ENCODE peak calls at places on chromosomes 11 and 22, in seven cellular contexts. One of them, this sample, is unnamed.

GRCh38 chr11:134413334-134414035 is 1.4 kb upstream of the B3GAT1 start:
- DNase-seq in MM.1S: no peak
- DNase-seq in PC-3: no peak
- DNase-seq in SK-N-SH: no peak
- DNase-seq in OCI-LY7: no peak
- DNase-seq in hepatocyte: no peak
- DNase-seq in GM23248: no peak
- DNase-seq in this sample: no peak

GRCh38 chr11:3723014-3723708 is 52.0 kb upstream of the CHRNA10 start:
- DNase-seq in OCI-LY7: no peak
- DNase-seq in hepatocyte: peak; percentile 43
- DNase-seq in MM.1S: no peak
- DNase-seq in PC-3: peak; percentile 69
- DNase-seq in SK-N-SH: no peak
- DNase-seq in GM23248: peak; percentile 98
- DNase-seq in this sample: no peak

GRCh38 chr22:35912668-35913067 is 116.0 kb downstream of the RBFOX2 start:
- DNase-seq in PC-3: no peak
- DNase-seq in hepatocyte: no peak
- DNase-seq in GM23248: no peak
- DNase-seq in OCI-LY7: no peak
- DNase-seq in SK-N-SH: no peak
- DNase-seq in MM.1S: peak; percentile 72
- DNase-seq in this sample: no peak

GRCh38 chr22:39658367-39658766 is 87.8 kb downstream of the CACNA1I start:
- DNase-seq in MM.1S: no peak
- DNase-seq in hepatocyte: no peak
- DNase-seq in GM23248: no peak
- DNase-seq in PC-3: no peak
- DNase-seq in OCI-LY7: no peak
- DNase-seq in SK-N-SH: no peak
- DNase-seq in this sample: no peak

GRCh38 chr11:58787903-58788302 is 56.2 kb upstream of the GLYAT start:
- DNase-seq in hepatocyte: no peak
- DNase-seq in PC-3: peak; percentile 80
- DNase-seq in OCI-LY7: no peak
- DNase-seq in MM.1S: no peak
- DNase-seq in SK-N-SH: no peak
- DNase-seq in GM23248: peak; percentile 51
- DNase-seq in this sample: no peak

GRCh38 chr11:64861227-64861970 is 16.9 kb upstream of the CDC42BPG start:
- DNase-seq in PC-3: no peak
- DNase-seq in SK-N-SH: no peak
- DNase-seq in MM.1S: no peak
- DNase-seq in GM23248: no peak
- DNase-seq in OCI-LY7: peak; percentile 75
- DNase-seq in hepatocyte: no peak
- DNase-seq in this sample: no peak

GRCh38 chr11:81874627-81875026 is 859.0 kb downstream of the FAM181B start:
- DNase-seq in OCI-LY7: peak; percentile 46
- DNase-seq in GM23248: no peak
- DNase-seq in hepatocyte: no peak
- DNase-seq in PC-3: no peak
- DNase-seq in MM.1S: peak; percentile 74
- DNase-seq in SK-N-SH: no peak
- DNase-seq in this sample: no peak

GRCh38 chr11:67429038-67429668 is 859 bp downstream of the RPS6KB2 start:
- DNase-seq in OCI-LY7: peak; percentile 29
- DNase-seq in PC-3: no peak
- DNase-seq in MM.1S: no peak
- DNase-seq in hepatocyte: no peak
- DNase-seq in GM23248: peak; percentile 43
- DNase-seq in SK-N-SH: no peak
- DNase-seq in this sample: no peak

GRCh38 chr11:33634291-33634834 is 66.3 kb downstream of the C11orf91 start:
- DNase-seq in GM23248: peak; percentile 88
- DNase-seq in MM.1S: no peak
- DNase-seq in OCI-LY7: no peak
- DNase-seq in PC-3: peak; percentile 88
- DNase-seq in SK-N-SH: no peak
- DNase-seq in hepatocyte: no peak
- DNase-seq in this sample: no peak

GRCh38 chr11:111539426-111540113 is 950 bp upstream of the LAYN start:
- DNase-seq in hepatocyte: no peak
- DNase-seq in SK-N-SH: no peak
- DNase-seq in OCI-LY7: no peak
- DNase-seq in PC-3: no peak
- DNase-seq in MM.1S: no peak
- DNase-seq in GM23248: no peak
- DNase-seq in this sample: no peak

GRCh38 chr22:39690901-39691620 is 120.5 kb downstream of the CACNA1I start:
- DNase-seq in hepatocyte: peak; percentile 18
- DNase-seq in PC-3: no peak
- DNase-seq in MM.1S: no peak
- DNase-seq in OCI-LY7: no peak
- DNase-seq in SK-N-SH: peak; percentile 83
- DNase-seq in GM23248: peak; percentile 24
- DNase-seq in this sample: no peak

GRCh38 chr11:116692318-116693106 is 80.3 kb downstream of the BUD13 start:
- DNase-seq in MM.1S: no peak
- DNase-seq in PC-3: no peak
- DNase-seq in OCI-LY7: no peak
- DNase-seq in SK-N-SH: peak; percentile 14
- DNase-seq in GM23248: no peak
- DNase-seq in hepatocyte: no peak
- DNase-seq in this sample: no peak

GRCh38 chr22:30325065-30325720 is 1.5 kb downstream of the TBC1D10A start:
- DNase-seq in PC-3: peak; percentile 67
- DNase-seq in hepatocyte: peak; percentile 91
- DNase-seq in MM.1S: no peak
- DNase-seq in SK-N-SH: no peak
- DNase-seq in OCI-LY7: no peak
- DNase-seq in GM23248: peak; percentile 94
- DNase-seq in this sample: no peak

GRCh38 chr11:2666828-2667570 is 32.8 kb downstream of the KCNQ1OT1 start:
- DNase-seq in PC-3: no peak
- DNase-seq in SK-N-SH: no peak
- DNase-seq in OCI-LY7: no peak
- DNase-seq in hepatocyte: no peak
- DNase-seq in GM23248: no peak
- DNase-seq in MM.1S: no peak
- DNase-seq in this sample: no peak

GRCh38 chr11:33557201-33557600 is 143.4 kb downstream of the C11orf91 start:
- DNase-seq in PC-3: peak; percentile 87
- DNase-seq in hepatocyte: no peak
- DNase-seq in OCI-LY7: no peak
- DNase-seq in SK-N-SH: no peak
- DNase-seq in GM23248: peak; percentile 88
- DNase-seq in MM.1S: no peak
- DNase-seq in this sample: no peak

GRCh38 chr11:101470881-101471535 is 112.8 kb downstream of the TRPC6 start:
- DNase-seq in GM23248: peak; percentile 57
- DNase-seq in PC-3: peak; percentile 45
- DNase-seq in OCI-LY7: no peak
- DNase-seq in hepatocyte: peak; percentile 64
- DNase-seq in MM.1S: no peak
- DNase-seq in SK-N-SH: no peak
- DNase-seq in this sample: no peak

GRCh38 chr11:65555693-65556231 is 2.4 kb downstream of the LTBP3 start:
- DNase-seq in SK-N-SH: peak; percentile 64
- DNase-seq in OCI-LY7: no peak
- DNase-seq in GM23248: peak; percentile 95
- DNase-seq in PC-3: peak; percentile 96
- DNase-seq in hepatocyte: peak; percentile 80
- DNase-seq in MM.1S: no peak
- DNase-seq in this sample: no peak

GRCh38 chr11:130096823-130097222 is 27.1 kb downstream of the APLP2 start:
- DNase-seq in PC-3: no peak
- DNase-seq in SK-N-SH: peak; percentile 36
- DNase-seq in MM.1S: no peak
- DNase-seq in OCI-LY7: no peak
- DNase-seq in hepatocyte: no peak
- DNase-seq in GM23248: no peak
- DNase-seq in this sample: no peak

DNA sequence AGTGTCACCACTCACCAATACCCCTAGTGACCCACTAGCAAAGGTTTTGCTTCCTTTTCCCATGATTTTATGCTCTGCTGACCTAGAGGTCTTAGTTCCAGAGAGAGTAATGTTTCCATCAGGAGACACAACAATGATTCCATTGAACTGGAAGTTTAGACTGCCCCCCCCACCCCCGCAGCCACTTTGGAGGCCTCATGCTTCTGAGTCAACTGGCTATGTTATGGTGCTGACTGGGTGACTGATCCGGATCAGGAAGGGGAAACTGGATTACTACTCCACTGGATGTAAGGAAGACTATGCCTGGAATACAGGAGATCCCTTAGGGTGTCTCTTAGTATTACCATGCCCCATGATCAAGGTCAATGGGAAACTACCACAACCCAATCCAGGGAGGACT is 633.6 kb downstream of the OPCML start:
- DNase-seq in GM23248: no peak
- DNase-seq in PC-3: no peak
- DNase-seq in SK-N-SH: no peak
- DNase-seq in hepatocyte: no peak
- DNase-seq in OCI-LY7: no peak
- DNase-seq in MM.1S: no peak
- DNase-seq in this sample: no peak
- H3K9me2 ChIP-seq in GM23248: no peaks in the 10 kb centered on the region
- H3K9me2 ChIP-seq in PC-3: no peaks in the 10 kb centered on the region
- H3K9me2 ChIP-seq in SK-N-SH: no peaks in the 10 kb centered on the region
- H3K9me2 ChIP-seq in hepatocyte: no peaks in the 10 kb centered on the region
- H3K9me2 ChIP-seq in OCI-LY7: no peaks in the 10 kb centered on the region
- H3K9me2 ChIP-seq in MM.1S: no peaks in the 10 kb centered on the region
- H3K9me2 ChIP-seq in this sample: no peaks in the 10 kb centered on the region

GRCh38 chr11:12485328-12485727 is 108.0 kb downstream of the PARVA start:
- DNase-seq in MM.1S: no peak
- DNase-seq in hepatocyte: no peak
- DNase-seq in OCI-LY7: no peak
- DNase-seq in SK-N-SH: no peak
- DNase-seq in PC-3: peak; percentile 31
- DNase-seq in GM23248: no peak
- DNase-seq in this sample: no peak

GRCh38 chr11:12483604-12484003 is 106.2 kb downstream of the PARVA start:
- DNase-seq in hepatocyte: no peak
- DNase-seq in GM23248: no peak
- DNase-seq in OCI-LY7: no peak
- DNase-seq in SK-N-SH: no peak
- DNase-seq in PC-3: no peak
- DNase-seq in MM.1S: no peak
- DNase-seq in this sample: peak; percentile 22

GRCh38 chr11:12494699-12495098 is 117.3 kb downstream of the PARVA start:
- DNase-seq in GM23248: peak; percentile 72
- DNase-seq in SK-N-SH: no peak
- DNase-seq in MM.1S: no peak
- DNase-seq in OCI-LY7: no peak
- DNase-seq in PC-3: no peak
- DNase-seq in hepatocyte: no peak
- DNase-seq in this sample: no peak

DNA sequence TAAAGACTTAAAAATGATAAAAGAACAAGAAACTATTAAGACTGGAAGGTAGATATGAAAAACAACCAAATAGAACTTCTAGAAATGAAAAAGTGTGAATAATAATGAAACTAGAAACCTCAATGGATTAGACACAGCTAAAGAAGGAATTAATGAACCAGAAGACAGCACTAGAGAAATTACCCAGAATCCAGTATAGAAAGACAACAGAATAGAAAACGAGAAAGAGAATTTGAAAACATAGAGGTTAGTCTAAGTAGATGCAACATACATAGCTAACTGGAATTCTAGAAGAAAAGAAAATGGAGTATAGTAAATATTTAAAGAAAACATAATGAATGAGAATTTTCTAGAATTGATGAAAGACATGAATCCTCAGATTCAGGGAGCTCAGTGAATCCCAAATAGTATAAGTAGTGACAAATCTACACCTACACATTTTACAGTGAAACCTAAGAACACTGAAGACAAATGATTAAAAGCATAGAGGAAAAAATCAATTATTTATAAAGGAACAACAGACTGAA is 111.9 kb downstream of the PARVA start:
- DNase-seq in OCI-LY7: no peak
- DNase-seq in GM23248: no peak
- DNase-seq in SK-N-SH: no peak
- DNase-seq in hepatocyte: no peak
- DNase-seq in MM.1S: no peak
- DNase-seq in PC-3: no peak
- DNase-seq in this sample: no peak
- H3K9me2 ChIP-seq in OCI-LY7: no peaks in the 10 kb centered on the region
- H3K9me2 ChIP-seq in GM23248: no peaks in the 10 kb centered on the region
- H3K9me2 ChIP-seq in SK-N-SH: no peaks in the 10 kb centered on the region
- H3K9me2 ChIP-seq in hepatocyte: no peaks in the 10 kb centered on the region
- H3K9me2 ChIP-seq in MM.1S: no peaks in the 10 kb centered on the region
- H3K9me2 ChIP-seq in PC-3: no peaks in the 10 kb centered on the region
- H3K9me2 ChIP-seq in this sample: no peaks in the 10 kb centered on the region

GRCh38 chr11:106879029-106879428 is 139.2 kb downstream of the GUCY1A2 start:
- DNase-seq in PC-3: peak; percentile 28
- DNase-seq in OCI-LY7: no peak
- DNase-seq in SK-N-SH: no peak
- DNase-seq in MM.1S: no peak
- DNase-seq in GM23248: no peak
- DNase-seq in hepatocyte: no peak
- DNase-seq in this sample: no peak

GRCh38 chr11:106872246-106872645 is 146.0 kb downstream of the GUCY1A2 start:
- DNase-seq in MM.1S: no peak
- DNase-seq in GM23248: no peak
- DNase-seq in OCI-LY7: no peak
- DNase-seq in SK-N-SH: no peak
- DNase-seq in hepatocyte: no peak
- DNase-seq in PC-3: no peak
- DNase-seq in this sample: no peak

GRCh38 chr11:106880121-106880520 is 138.2 kb downstream of the GUCY1A2 start:
- DNase-seq in PC-3: no peak
- DNase-seq in SK-N-SH: no peak
- DNase-seq in OCI-LY7: no peak
- DNase-seq in GM23248: no peak
- DNase-seq in hepatocyte: no peak
- DNase-seq in MM.1S: no peak
- DNase-seq in this sample: no peak

GRCh38 chr11:106875013-106875412 is 143.3 kb downstream of the GUCY1A2 start:
- DNase-seq in OCI-LY7: no peak
- DNase-seq in hepatocyte: no peak
- DNase-seq in PC-3: peak; percentile 19
- DNase-seq in MM.1S: no peak
- DNase-seq in SK-N-SH: no peak
- DNase-seq in GM23248: peak; percentile 12
- DNase-seq in this sample: no peak
- H3K9me2 ChIP-seq in OCI-LY7: no peaks in the 10 kb centered on the region
- H3K9me2 ChIP-seq in hepatocyte: no peaks in the 10 kb centered on the region
- H3K9me2 ChIP-seq in PC-3: no peaks in the 10 kb centered on the region
- H3K9me2 ChIP-seq in MM.1S: no peaks in the 10 kb centered on the region
- H3K9me2 ChIP-seq in SK-N-SH: no peaks in the 10 kb centered on the region
- H3K9me2 ChIP-seq in GM23248: no peaks in the 10 kb centered on the region
- H3K9me2 ChIP-seq in this sample: no peaks in the 10 kb centered on the region

DNA sequence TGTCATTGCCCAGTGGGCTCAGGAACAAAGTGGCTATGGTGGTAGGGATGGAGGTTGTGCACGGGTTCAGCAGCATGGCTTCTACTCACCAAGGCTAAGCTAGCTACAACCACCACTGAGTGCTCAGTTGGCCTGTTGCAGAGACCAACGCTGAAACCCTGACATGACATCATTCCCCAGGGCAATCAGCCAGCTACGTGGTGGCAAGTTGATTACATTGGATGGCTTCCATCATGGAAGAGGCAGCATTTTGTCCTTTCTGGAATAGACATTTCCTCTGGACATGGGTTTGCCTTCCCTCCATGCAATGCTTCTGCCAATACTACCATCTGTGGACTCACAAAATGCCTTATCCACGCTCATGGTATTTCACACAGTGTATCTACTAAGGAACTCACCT is 634.3 kb downstream of the OPCML start:
- DNase-seq in OCI-LY7: no peak
- DNase-seq in SK-N-SH: no peak
- DNase-seq in PC-3: no peak
- DNase-seq in MM.1S: no peak
- DNase-seq in hepatocyte: no peak
- DNase-seq in GM23248: no peak
- DNase-seq in this sample: no peak
- H3K9me2 ChIP-seq in OCI-LY7: no peaks in the 10 kb centered on the region
- H3K9me2 ChIP-seq in SK-N-SH: no peaks in the 10 kb centered on the region
- H3K9me2 ChIP-seq in PC-3: no peaks in the 10 kb centered on the region
- H3K9me2 ChIP-seq in MM.1S: no peaks in the 10 kb centered on the region
- H3K9me2 ChIP-seq in hepatocyte: no peaks in the 10 kb centered on the region
- H3K9me2 ChIP-seq in GM23248: no peaks in the 10 kb centered on the region
- H3K9me2 ChIP-seq in this sample: no peaks in the 10 kb centered on the region

This sample was measured in Karpas-422.